ENCODE peak calls at places on chromosomes 7 and 10, in seven cellular contexts. One of them, this sample, is unnamed.

GRCh38 chr7:135714534-135715009 is 13.4 kb downstream of the SLC13A4 start:
- DNase-seq in T-helper 9 cell: no peak
- DNase-seq in GF-D8: no peak
- DNase-seq in T-cell: no peak
- DNase-seq in substantia nigra: no peak
- DNase-seq in HS-5: peak
- DNase-seq in ELF-1: peak
- DNase-seq in this sample: peak

GRCh38 chr10:75042292-75042974 is 69.0 kb upstream of the SAMD8 start:
- DNase-seq in T-helper 9 cell: no peak
- DNase-seq in ELF-1: no peak
- DNase-seq in substantia nigra: no peak
- DNase-seq in GF-D8: no peak
- DNase-seq in HS-5: peak
- DNase-seq in T-cell: no peak
- DNase-seq in this sample: no peak

GRCh38 chr10:78981970-78982281 is 86.8 kb upstream of the ZMIZ1 start:
- DNase-seq in HS-5: no peak
- DNase-seq in T-cell: no peak
- DNase-seq in substantia nigra: peak
- DNase-seq in GF-D8: no peak
- DNase-seq in T-helper 9 cell: no peak
- DNase-seq in ELF-1: peak
- DNase-seq in this sample: no peak

GRCh38 chr10:111100198-111100597 is 23.4 kb downstream of the ADRA2A start:
- DNase-seq in T-cell: no peak
- DNase-seq in substantia nigra: no peak
- DNase-seq in T-helper 9 cell: no peak
- DNase-seq in GF-D8: no peak
- DNase-seq in ELF-1: no peak
- DNase-seq in HS-5: no peak
- DNase-seq in this sample: no peak

GRCh38 chr7:106460792-106461254 is 176.0 kb upstream of the NAMPT start:
- DNase-seq in GF-D8: no peak
- DNase-seq in HS-5: no peak
- DNase-seq in T-cell: no peak
- DNase-seq in T-helper 9 cell: no peak
- DNase-seq in substantia nigra: no peak
- DNase-seq in ELF-1: peak
- DNase-seq in this sample: no peak

GRCh38 chr7:18961997-18962396 is 155.4 kb downstream of the TWIST1 start:
- DNase-seq in GF-D8: no peak
- DNase-seq in T-cell: no peak
- DNase-seq in HS-5: peak
- DNase-seq in T-helper 9 cell: no peak
- DNase-seq in ELF-1: no peak
- DNase-seq in substantia nigra: no peak
- DNase-seq in this sample: no peak

GRCh38 chr7:156368053-156368452 is 272.5 kb upstream of the RNF32 start:
- DNase-seq in HS-5: no peak
- DNase-seq in ELF-1: no peak
- DNase-seq in substantia nigra: no peak
- DNase-seq in T-helper 9 cell: no peak
- DNase-seq in GF-D8: no peak
- DNase-seq in T-cell: no peak
- DNase-seq in this sample: no peak

GRCh38 chr7:18834574-18835361 is 282.7 kb downstream of the TWIST1 start:
- DNase-seq in GF-D8: no peak
- DNase-seq in ELF-1: no peak
- DNase-seq in substantia nigra: no peak
- DNase-seq in T-cell: no peak
- DNase-seq in T-helper 9 cell: no peak
- DNase-seq in HS-5: no peak
- DNase-seq in this sample: no peak

GRCh38 chr10:58778966-58779365 is 266.3 kb downstream of the BICC1 start:
- DNase-seq in substantia nigra: no peak
- DNase-seq in HS-5: no peak
- DNase-seq in GF-D8: no peak
- DNase-seq in T-helper 9 cell: no peak
- DNase-seq in ELF-1: no peak
- DNase-seq in T-cell: no peak
- DNase-seq in this sample: no peak

GRCh38 chr10:77348711-77349110 is 288.9 kb downstream of the KCNMA1 start:
- DNase-seq in HS-5: no peak
- DNase-seq in T-cell: no peak
- DNase-seq in ELF-1: no peak
- DNase-seq in T-helper 9 cell: no peak
- DNase-seq in GF-D8: no peak
- DNase-seq in substantia nigra: no peak
- DNase-seq in this sample: no peak

GRCh38 chr7:83648464-83649241 is at the start of gene SEMA3E:
- DNase-seq in T-helper 9 cell: no peak
- DNase-seq in GF-D8: no peak
- DNase-seq in ELF-1: peak
- DNase-seq in substantia nigra: no peak
- DNase-seq in T-cell: no peak
- DNase-seq in HS-5: peak
- DNase-seq in this sample: no peak

GRCh38 chr10:104406715-104407517 is 53.3 kb downstream of the CFAP58 start:
- DNase-seq in ELF-1: no peak
- DNase-seq in HS-5: peak
- DNase-seq in GF-D8: no peak
- DNase-seq in T-cell: no peak
- DNase-seq in T-helper 9 cell: no peak
- DNase-seq in substantia nigra: no peak
- DNase-seq in this sample: no peak

GRCh38 chr10:85995791-85996190 is 370.8 kb downstream of the GRID1 start:
- DNase-seq in substantia nigra: peak
- DNase-seq in HS-5: peak
- DNase-seq in T-helper 9 cell: no peak
- DNase-seq in T-cell: no peak
- DNase-seq in ELF-1: peak
- DNase-seq in GF-D8: no peak
- DNase-seq in this sample: peak

GRCh38 chr10:79142064-79142491 is 73.3 kb downstream of the ZMIZ1 start:
- DNase-seq in HS-5: no peak
- DNase-seq in GF-D8: no peak
- DNase-seq in T-helper 9 cell: no peak
- DNase-seq in ELF-1: no peak
- DNase-seq in T-cell: no peak
- DNase-seq in substantia nigra: no peak
- DNase-seq in this sample: no peak

GRCh38 chr10:91796332-91797076 is 1.7 kb upstream of the TNKS2 start:
- DNase-seq in ELF-1: peak
- DNase-seq in T-cell: peak
- DNase-seq in T-helper 9 cell: peak
- DNase-seq in HS-5: no peak
- DNase-seq in GF-D8: no peak
- DNase-seq in substantia nigra: no peak
- DNase-seq in this sample: peak

GRCh38 chr10:95909591-95909990 is 1.8 kb downstream of the CC2D2B start:
- DNase-seq in GF-D8: no peak
- DNase-seq in T-cell: no peak
- DNase-seq in T-helper 9 cell: no peak
- DNase-seq in HS-5: no peak
- DNase-seq in substantia nigra: no peak
- DNase-seq in ELF-1: no peak
- DNase-seq in this sample: no peak

GRCh38 chr10:29733323-29733722 is 98.6 kb upstream of the SVIL start:
- DNase-seq in substantia nigra: no peak
- DNase-seq in HS-5: no peak
- DNase-seq in T-helper 9 cell: no peak
- DNase-seq in T-cell: no peak
- DNase-seq in GF-D8: no peak
- DNase-seq in ELF-1: no peak
- DNase-seq in this sample: no peak

GRCh38 chr7:99362801-99363200 is 11.7 kb upstream of the ARPC1B start:
- DNase-seq in ELF-1: no peak
- DNase-seq in GF-D8: no peak
- DNase-seq in T-helper 9 cell: no peak
- DNase-seq in T-cell: no peak
- DNase-seq in HS-5: no peak
- DNase-seq in substantia nigra: no peak
- DNase-seq in this sample: no peak

GRCh38 chr10:47173929-47174442 is 126.0 kb upstream of the GDF10 start:
- DNase-seq in HS-5: no peak
- DNase-seq in ELF-1: no peak
- DNase-seq in T-cell: no peak
- DNase-seq in T-helper 9 cell: no peak
- DNase-seq in substantia nigra: no peak
- DNase-seq in GF-D8: no peak
- DNase-seq in this sample: no peak